ENCODE peak calls at places on chromosomes 13 and 19, in eight cellular contexts. R is hepatocyte, Y is HCT116, F is sigmoid colon, X is cardiac muscle cell, L is fibroblast of lung, H is body of pancreas, M is ovary. N is an unnamed sample. For H3K4me1, the result is how much of the 10 kb centered on the place peaks cover.

GRCh38 chr13:112970552-112971287 is 1.7 kb downstream of the MCF2L start:
- DNase-seq in L (no peak), X (no peak), F (no peak), H (no peak), M (peak), Y (no peak), R (no peak), N (peak)

GRCh38 chr13:23468811-23469210 is 35.3 kb upstream of the SACS start:
- DNase-seq in X (no peak), Y (no peak), L (no peak), M (no peak), R (no peak), H (no peak), F (no peak), N (no peak)

GRCh38 chr19:7505682-7506384 is 10.1 kb upstream of the ZNF358 start:
- DNase-seq in M (peak), F (peak), Y (no peak), X (no peak), L (no peak), R (peak), H (no peak), N (peak)

GRCh38 chr19:38543807-38544568 is 73.8 kb downstream of the MAP4K1 start:
- DNase-seq in F (peak), L (peak), R (peak), H (peak), Y (peak), M (peak), X (peak), N (peak)

GRCh38 chr19:29867984-29868383 is 56.2 kb downstream of the CCNE1 start:
- DNase-seq in R (no peak), X (no peak), L (no peak), Y (no peak), H (no peak), F (no peak), M (no peak), N (no peak)

GRCh38 chr19:43438291-43439162 is 23.8 kb downstream of the TEX101 start:
- DNase-seq in M (no peak), R (peak), F (peak), L (peak), X (peak), H (peak), Y (no peak), N (no peak)

GRCh38 chr19:45321848-45322247 is 827 bp downstream of the CKM start:
- DNase-seq in R (no peak), M (no peak), F (no peak), X (no peak), H (no peak), Y (no peak), L (no peak), N (no peak)

GRCh38 chr19:1416014-1416841 is 8.8 kb downstream of the DAZAP1 start:
- DNase-seq in Y (no peak), F (no peak), X (no peak), H (no peak), R (no peak), M (no peak), L (peak), N (no peak)

GRCh38 chr13:113998781-113999617 is 25.1 kb upstream of the C13orf46 start:
- DNase-seq in F (no peak), M (no peak), R (no peak), L (no peak), H (no peak), X (no peak), Y (no peak), N (no peak)

GRCh38 chr13:113997845-113998751 is 24.2 kb upstream of the C13orf46 start:
- DNase-seq in F (peak), H (peak), X (peak), Y (no peak), L (peak), M (peak), R (no peak), N (peak)

GRCh38 chr13:113996912-113997745 is 23.3 kb upstream of the C13orf46 start:
- DNase-seq in R (no peak), M (no peak), H (no peak), X (no peak), L (no peak), F (no peak), Y (no peak), N (peak)

GRCh38 chr13:113995051-113995601 is 21.2 kb upstream of the C13orf46 start:
- DNase-seq in L (no peak), Y (no peak), X (no peak), R (no peak), F (no peak), M (no peak), H (no peak), N (no peak)

GRCh38 chr13:113996081-113996911 is 22.4 kb upstream of the C13orf46 start:
- DNase-seq in H (no peak), X (no peak), L (no peak), R (no peak), M (no peak), Y (no peak), F (no peak), N (no peak)
- H3K4me1 ChIP-seq in H (under half), X (under half), L (under half), R (under half), M (under half), Y (under half), F (under half), N (under half)

GRCh38 chr19:17091758-17092333 is 16.3 kb downstream of the MYO9B start:
- DNase-seq in Y (no peak), H (peak), L (no peak), R (no peak), F (no peak), X (no peak), M (no peak), N (peak)
- H3K4me1 ChIP-seq in Y (under half), H (under half), L (under half), R (under half), F (under half), X (under half), M (under half), N (half or more)

GRCh38 chr19:47726467-47726866 is 13.2 kb downstream of the EHD2 start:
- DNase-seq in M (no peak), Y (no peak), F (no peak), L (peak), X (peak), H (no peak), R (no peak), N (no peak)
- H3K4me1 ChIP-seq in M (under half), Y (under half), F (under half), L (under half), X (under half), H (under half), R (under half), N (under half)

DNA sequence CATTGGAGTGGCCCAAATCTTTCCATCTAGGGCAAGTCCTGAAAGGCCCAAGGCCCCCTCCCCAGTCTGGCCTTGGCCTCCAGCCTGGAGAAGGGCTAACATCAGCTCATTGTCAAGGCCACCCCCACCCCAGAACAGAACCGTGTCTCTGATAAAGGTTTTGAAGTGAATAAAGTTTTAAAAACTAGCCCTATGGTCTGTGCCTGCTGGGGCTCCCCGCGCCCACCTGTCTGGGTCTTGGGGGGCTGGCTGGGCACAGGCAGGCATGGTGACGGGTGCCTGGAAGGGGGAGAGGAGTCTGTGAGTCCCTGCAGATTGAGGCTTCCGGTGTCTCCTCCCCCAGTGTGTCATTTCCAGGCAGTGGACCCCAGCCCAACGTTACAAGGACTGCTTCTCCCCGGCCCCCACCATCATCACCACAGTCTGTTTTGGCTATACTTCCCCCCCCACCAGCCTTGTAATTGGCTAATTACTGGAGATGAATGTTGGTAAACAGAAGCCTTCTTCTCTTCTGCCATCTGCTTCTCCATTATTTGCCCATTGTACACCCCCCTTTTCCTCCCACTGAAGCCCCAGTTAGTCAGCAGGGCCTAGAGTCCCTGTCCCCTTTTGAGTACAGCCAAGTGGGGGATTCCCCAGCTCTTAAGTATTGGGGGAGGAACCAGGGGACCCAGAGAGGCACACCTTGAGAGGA is 3.4 kb downstream of the GADD45GIP1 start:
- DNase-seq in H (no peak), R (no peak), F (no peak), L (no peak), M (peak), X (no peak), Y (no peak), N (no peak)
- H3K4me1 ChIP-seq in H (under half), R (under half), F (under half), L (under half), M (under half), X (under half), Y (under half), N (under half)

N was measured in left lung.